ENCODE peak calls at places on chromosomes 7 and 10, in seven cellular contexts. E is ELR, Z is HT1080, K is pons, M is heart left ventricle, F is MM.1S, H is Calu3. C is an unnamed sample.

GRCh38 chr7:115676080-115676479 is 354.5 kb downstream of the TFEC start:
- DNase-seq in E (peak), Z (peak), K (no peak), M (no peak), F (no peak), H (peak), C (peak)

GRCh38 chr7:99083068-99083651 is 60.7 kb downstream of the SMURF1 start:
- DNase-seq in E (no peak), Z (no peak), K (no peak), M (no peak), F (no peak), H (no peak), C (peak)

GRCh38 chr7:123209786-123210185 is 10.0 kb upstream of the SLC13A1 start:
- DNase-seq in E (no peak), Z (no peak), K (no peak), M (no peak), F (no peak), H (peak), C (no peak)

GRCh38 chr10:76070861-76071260 is 639.4 kb downstream of the LRMDA start:
- DNase-seq in E (no peak), Z (no peak), K (no peak), M (no peak), F (no peak), H (no peak), C (no peak)

GRCh38 chr10:47027812-47028260 is 116.6 kb downstream of the PTPN20 start:
- DNase-seq in E (no peak), Z (no peak), K (no peak), M (no peak), F (no peak), H (no peak), C (no peak)

GRCh38 chr7:45187946-45188411 is 30.4 kb downstream of the RAMP3 start:
- DNase-seq in E (no peak), Z (no peak), K (no peak), M (no peak), F (no peak), H (no peak), C (no peak)

GRCh38 chr7:1446611-1447032 is 12.6 kb downstream of the MICALL2 start:
- DNase-seq in E (no peak), Z (no peak), K (no peak), M (no peak), F (peak), H (no peak), C (no peak)

GRCh38 chr10:102628451-102628911 is 15.8 kb upstream of the TRIM8 start:
- DNase-seq in E (peak), Z (peak), K (peak), M (peak), F (no peak), H (peak), C (no peak)

GRCh38 chr7:108028111-108028510 is 25.1 kb upstream of the LAMB1 start:
- DNase-seq in E (no peak), Z (no peak), K (no peak), M (no peak), F (no peak), H (no peak), C (no peak)

GRCh38 chr7:151057737-151057988 is at the start of gene CDK5:
- DNase-seq in E (no peak), Z (no peak), K (no peak), M (no peak), F (no peak), H (no peak), C (no peak)

GRCh38 chr10:11871470-11871869 is 48.3 kb downstream of the PROSER2 start:
- DNase-seq in E (no peak), Z (no peak), K (no peak), M (no peak), F (no peak), H (no peak), C (no peak)

GRCh38 chr10:105288613-105289012 is 647.5 kb downstream of the SORCS3 start:
- DNase-seq in E (no peak), Z (no peak), K (no peak), M (no peak), F (no peak), H (no peak), C (no peak)

GRCh38 chr10:91891285-91892001 is 17.8 kb downstream of the FGFBP3 start:
- DNase-seq in E (peak), Z (peak), K (no peak), M (no peak), F (no peak), H (no peak), C (no peak)

GRCh38 chr10:132098539-132099421 is 33.0 kb downstream of the JAKMIP3 start:
- DNase-seq in E (peak), Z (no peak), K (no peak), M (no peak), F (no peak), H (no peak), C (no peak)

GRCh38 chr7:18499407-18500197 is 4.1 kb downstream of the HDAC9 start:
- DNase-seq in E (no peak), Z (no peak), K (no peak), M (no peak), F (no peak), H (peak), C (no peak)

GRCh38 chr10:24385776-24386175 is 176.8 kb downstream of the KIAA1217 start:
- DNase-seq in E (no peak), Z (no peak), K (no peak), M (peak), F (no peak), H (no peak), C (no peak)

GRCh38 chr7:55065079-55065478 is 46.3 kb downstream of the EGFR start:
- DNase-seq in E (peak), Z (peak), K (no peak), M (no peak), F (no peak), H (peak), C (no peak)

GRCh38 chr7:95828824-95829428 is 56.6 kb downstream of the DYNC1I1 start:
- DNase-seq in E (no peak), Z (no peak), K (no peak), M (no peak), F (no peak), H (no peak), C (no peak)

GRCh38 chr7:54901840-54902239 is 117.0 kb upstream of the EGFR start:
- DNase-seq in E (no peak), Z (no peak), K (no peak), M (no peak), F (no peak), H (no peak), C (no peak)

GRCh38 chr10:19877466-19878255 is 61.4 kb downstream of the PLXDC2 start:
- DNase-seq in E (no peak), Z (no peak), K (no peak), M (peak), F (no peak), H (no peak), C (no peak)

GRCh38 chr10:86191166-86191565 is 175.4 kb downstream of the GRID1 start:
- DNase-seq in E (no peak), Z (no peak), K (no peak), M (no peak), F (no peak), H (no peak), C (no peak)

C was measured in SK-N-MC.